ENCODE peak calls at places on chromosomes 3 and 15, in nine cellular contexts. X is K562, D is choroid plexus epithelial cell, P is AG04450, O is mucosa of descending colon, H is AG09309, F is heart left ventricle, V is tibial artery, S is OCI-LY7. A is an unnamed sample.

GRCh38 chr15:42920281-42921048 is at the start of gene TTBK2:
- DNase-seq in O (peak), S (peak), V (peak), D (peak), P (peak), X (peak), F (peak), H (peak), A (peak)

GRCh38 chr3:126102530-126102951 is 18.6 kb upstream of the SLC41A3 start:
- DNase-seq in F (peak), O (peak), V (peak), P (no peak), H (peak), S (no peak), D (no peak), X (no peak), A (no peak)

GRCh38 chr15:28022961-28023360 is 76.2 kb downstream of the OCA2 start:
- DNase-seq in F (no peak), H (no peak), X (no peak), D (no peak), V (no peak), O (no peak), S (no peak), P (no peak), A (no peak)

GRCh38 chr3:81013360-81013759 is 748.1 kb downstream of the GBE1 start:
- DNase-seq in O (no peak), X (no peak), F (no peak), H (no peak), P (no peak), D (peak), V (no peak), S (no peak), A (no peak)

GRCh38 chr3:55486101-55486856 is 827 bp downstream of the WNT5A start:
- DNase-seq in S (peak), V (no peak), D (peak), P (no peak), X (no peak), F (peak), H (no peak), O (peak), A (no peak)

GRCh38 chr15:51089699-51090098 is 5.0 kb downstream of the TNFAIP8L3 start:
- DNase-seq in P (no peak), O (no peak), F (no peak), H (no peak), D (no peak), X (no peak), V (no peak), S (no peak), A (no peak)

GRCh38 chr3:129045675-129046036 is 14.9 kb upstream of the GP9 start:
- DNase-seq in O (no peak), X (no peak), V (no peak), P (no peak), D (no peak), H (no peak), F (no peak), S (no peak), A (no peak)

GRCh38 chr15:29925227-29926082 is 103.2 kb upstream of the TJP1 start:
- DNase-seq in D (peak), P (peak), V (peak), O (peak), H (peak), X (peak), S (peak), F (peak), A (no peak)

GRCh38 chr3:129231331-129232119 is 17.9 kb upstream of the COPG1 start:
- DNase-seq in V (no peak), O (no peak), F (no peak), P (no peak), X (no peak), S (no peak), H (no peak), D (peak), A (no peak)

GRCh38 chr3:27521872-27522265 is 37.7 kb upstream of the SLC4A7 start:
- DNase-seq in S (no peak), D (no peak), F (no peak), P (no peak), V (no peak), O (no peak), X (no peak), H (no peak), A (no peak)

GRCh38 chr3:158522737-158523136 is 48.3 kb upstream of the MLF1 start:
- DNase-seq in O (no peak), F (no peak), V (no peak), S (no peak), P (no peak), X (no peak), H (peak), D (peak), A (no peak)

GRCh38 chr3:134777341-134777740 is 17.7 kb upstream of the EPHB1 start:
- DNase-seq in S (no peak), P (no peak), V (no peak), O (no peak), X (no peak), H (no peak), D (no peak), F (no peak), A (no peak)

GRCh38 chr3:126646662-126647061 is 8.3 kb downstream of the TXNRD3 start:
- DNase-seq in O (no peak), H (no peak), X (no peak), D (peak), S (no peak), V (no peak), P (no peak), F (no peak), A (no peak)

GRCh38 chr3:153285982-153286381 is 124.0 kb downstream of the RAP2B start:
- DNase-seq in X (no peak), H (no peak), D (no peak), F (no peak), S (no peak), P (no peak), V (no peak), O (no peak), A (no peak)

GRCh38 chr15:69059170-69059943 is 44.9 kb downstream of the NOX5 start:
- DNase-seq in D (peak), V (peak), O (peak), X (peak), S (peak), F (peak), P (peak), H (peak), A (peak)

GRCh38 chr3:130929827-130930226 is 35.9 kb downstream of the ATP2C1 start:
- DNase-seq in H (no peak), X (no peak), F (no peak), V (no peak), P (no peak), S (no peak), D (no peak), O (no peak), A (no peak)

GRCh38 chr3:130926504-130926903 is 32.6 kb downstream of the ATP2C1 start:
- DNase-seq in D (no peak), P (no peak), O (no peak), S (no peak), F (no peak), H (no peak), V (no peak), X (peak), A (no peak)

GRCh38 chr3:130925628-130926027 is 31.7 kb downstream of the ATP2C1 start:
- DNase-seq in H (no peak), S (peak), X (peak), P (no peak), V (no peak), O (no peak), F (no peak), D (peak), A (no peak)
- H3K4me3 ChIP-seq in H (no peak), S (peak), X (no peak), P (no peak), V (no peak), O (no peak), F (no peak), D (no peak), A (no peak)

GRCh38 chr15:83547168-83547567 is 100.0 kb downstream of the SH3GL3 start:
- DNase-seq in D (no peak), H (no peak), S (no peak), F (no peak), X (no peak), V (no peak), O (no peak), P (no peak), A (no peak)

GRCh38 chr15:83549563-83549962 is 102.4 kb downstream of the SH3GL3 start:
- DNase-seq in P (no peak), D (no peak), S (no peak), V (no peak), H (no peak), F (no peak), O (no peak), X (no peak), A (no peak)

GRCh38 chr15:83545803-83546534 is 98.8 kb downstream of the SH3GL3 start:
- DNase-seq in S (no peak), X (no peak), O (no peak), V (no peak), P (no peak), H (no peak), F (no peak), D (no peak), A (no peak)
- TF ChIP-seq CTCF in S (no peak), X (no peak), O (no peak), V (no peak), P (no peak), H (no peak), F (no peak), D (no peak), A (no peak)

GRCh38 chr3:165283328-165283727 is 87.1 kb upstream of the SLITRK3 start:
- DNase-seq in O (no peak), F (no peak), V (no peak), D (no peak), S (no peak), P (no peak), H (no peak), X (no peak), A (no peak)
- H3K4me3 ChIP-seq in O (no peak), F (no peak), V (no peak), D (no peak), S (no peak), P (no peak), H (no peak), X (no peak), A (no peak)

DNA sequence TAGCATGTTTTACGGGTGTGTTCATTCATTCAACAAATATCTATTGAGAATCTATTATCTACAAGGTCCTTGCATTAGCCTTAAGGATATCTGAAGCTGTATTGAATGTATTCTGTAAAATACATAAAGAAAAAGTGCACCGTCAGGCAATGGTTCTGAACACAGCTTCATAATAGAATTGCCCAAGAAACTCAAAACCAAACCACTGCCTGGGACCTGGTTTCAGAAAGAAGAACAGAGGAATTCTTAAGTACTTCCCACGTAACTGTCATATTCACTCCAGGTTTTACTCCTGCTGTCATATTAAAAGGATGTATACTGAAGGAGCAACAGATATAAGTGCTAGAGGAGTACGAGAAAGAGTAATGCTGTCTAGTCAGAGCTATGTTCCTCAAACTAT is 115.9 kb downstream of the FGF12 start:
- DNase-seq in O (no peak), D (no peak), S (no peak), P (no peak), H (no peak), X (no peak), F (no peak), V (no peak), A (no peak)
- TF ChIP-seq CTCF in O (no peak), D (no peak), S (no peak), P (no peak), H (no peak), X (no peak), F (no peak), V (no peak), A (no peak)

DNA sequence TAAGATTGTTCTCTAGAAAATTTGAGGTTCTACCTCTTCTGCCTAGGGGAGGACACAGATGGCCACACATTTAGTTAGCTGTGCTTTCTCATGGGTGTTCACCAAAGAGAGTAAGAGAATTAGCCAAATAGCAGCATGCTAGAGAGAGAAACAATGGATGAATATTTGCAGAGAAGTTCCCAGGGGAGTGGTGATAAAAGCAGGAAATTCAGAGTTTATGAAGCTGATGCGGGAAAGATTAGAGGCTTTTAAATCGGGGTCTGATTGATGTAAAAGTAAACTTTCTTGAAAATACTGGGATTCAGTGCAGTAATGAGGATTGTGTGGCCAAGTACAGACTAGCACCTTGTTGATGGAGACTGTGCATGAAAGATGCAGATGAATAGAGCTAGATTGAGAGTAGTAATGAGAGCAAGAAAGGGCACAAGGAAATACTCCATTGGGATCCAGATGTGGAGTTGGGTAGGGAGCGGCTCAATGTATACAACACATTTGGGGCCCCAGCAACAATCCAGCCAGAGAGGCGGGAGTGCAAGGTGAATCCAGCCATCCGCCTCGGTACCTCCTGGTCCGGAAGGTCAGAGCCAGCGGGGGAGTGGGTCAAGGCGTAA is 8.8 kb downstream of the ISL2 start:
- DNase-seq in P (no peak), O (no peak), V (no peak), F (no peak), D (no peak), S (no peak), H (no peak), X (no peak), A (no peak)
- H3K4me3 ChIP-seq in P (no peak), O (no peak), V (no peak), F (no peak), D (no peak), S (no peak), H (no peak), X (no peak), A (peak)

DNA sequence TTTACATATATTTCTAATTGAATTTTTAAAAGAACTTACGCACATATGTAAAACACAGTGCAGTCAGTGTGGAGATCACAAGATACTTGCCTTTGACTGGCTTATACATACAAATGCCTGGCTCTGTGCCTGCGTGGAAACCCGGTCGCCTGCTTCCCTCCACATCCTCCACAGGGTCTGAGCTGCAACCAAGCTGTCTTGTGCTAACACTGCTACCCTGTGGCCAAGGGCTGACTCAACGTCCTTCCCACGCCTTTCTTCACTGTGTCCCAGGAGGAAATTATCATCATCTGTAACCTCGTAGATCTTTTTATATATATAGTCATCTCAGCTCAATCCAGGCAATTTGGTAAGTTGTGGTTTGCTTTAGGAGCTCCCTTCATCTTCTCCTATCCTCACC is 116.9 kb downstream of the WNT7A start:
- DNase-seq in F (no peak), D (no peak), V (no peak), H (no peak), S (no peak), O (no peak), X (no peak), P (no peak), A (no peak)
- TF ChIP-seq CTCF in F (no peak), D (no peak), V (no peak), H (no peak), S (peak), O (no peak), X (peak), P (no peak), A (no peak)

GRCh38 chr3:45182915-45183881 is 37.0 kb upstream of the CDCP1 start:
- DNase-seq in X (peak), V (no peak), H (no peak), S (no peak), P (no peak), O (peak), D (peak), F (no peak), A (no peak)
- H3K4me3 ChIP-seq in X (no peak), V (no peak), H (no peak), S (no peak), P (no peak), O (no peak), D (no peak), F (no peak), A (no peak)

GRCh38 chr15:85800460-85801123 is 5.9 kb upstream of the KLHL25 start:
- DNase-seq in X (no peak), P (no peak), O (peak), F (peak), S (peak), D (peak), V (no peak), H (peak), A (no peak)
- TF ChIP-seq CTCF in X (no peak), P (no peak), O (peak), F (no peak), S (no peak), D (no peak), V (no peak), H (peak), A (no peak)

A was measured in HFF-Myc.